ENCODE peak calls at places on chromosomes 12 and 14, in six cellular contexts. W, U, F, X, E and N are unnamed samples.

GRCh38 chr14:81303258-81303935 is 82.6 kb upstream of the GTF2A1 start:
- DNase-seq in W (no peak), U (no peak), F (no peak), X (no peak), E (no peak), N (no peak)

GRCh38 chr14:70804556-70805162 is 4.7 kb downstream of the MAP3K9 start:
- DNase-seq in W (no peak), U (peak), F (no peak), X (no peak), E (no peak), N (peak)

GRCh38 chr14:59344711-59345455 is 120.3 kb downstream of the GPR135 start:
- DNase-seq in W (no peak), U (no peak), F (no peak), X (no peak), E (no peak), N (no peak)

GRCh38 chr14:71399057-71399487 is 491.8 kb downstream of the PCNX1 start:
- DNase-seq in W (peak), U (no peak), F (no peak), X (no peak), E (no peak), N (no peak)

GRCh38 chr12:1972260-1972659 is 32.0 kb downstream of the DCP1B start:
- DNase-seq in W (no peak), U (peak), F (no peak), X (no peak), E (no peak), N (peak)

GRCh38 chr14:51652168-51653095 is 722 bp downstream of the FRMD6 start:
- DNase-seq in W (peak), U (no peak), F (no peak), X (no peak), E (peak), N (no peak)

GRCh38 chr14:77965919-77966435 is 166.1 kb downstream of the ADCK1 start:
- DNase-seq in W (peak), U (peak), F (peak), X (no peak), E (no peak), N (peak)

GRCh38 chr12:130014485-130014807 is 110.6 kb upstream of the TMEM132D start:
- DNase-seq in W (no peak), U (no peak), F (no peak), X (no peak), E (no peak), N (no peak)

GRCh38 chr12:98320026-98320425 is 195.4 kb upstream of the TMPO start:
- DNase-seq in W (no peak), U (no peak), F (no peak), X (no peak), E (no peak), N (no peak)

GRCh38 chr14:55780156-55780946 is 200.3 kb downstream of the KTN1 start:
- DNase-seq in W (no peak), U (peak), F (peak), X (no peak), E (peak), N (peak)

GRCh38 chr14:104600141-104600643 is 4.4 kb downstream of the TMEM179 start:
- DNase-seq in W (no peak), U (no peak), F (no peak), X (no peak), E (peak), N (no peak)

GRCh38 chr12:47903927-47904646 is 707 bp downstream of the VDR start:
- DNase-seq in W (no peak), U (peak), F (peak), X (peak), E (peak), N (peak)

GRCh38 chr12:98446060-98446459 is 69.3 kb upstream of the TMPO start:
- DNase-seq in W (no peak), U (no peak), F (no peak), X (no peak), E (no peak), N (no peak)

GRCh38 chr14:73143003-73143402 is 6.7 kb downstream of the PSEN1 start:
- DNase-seq in W (no peak), U (no peak), F (no peak), X (no peak), E (no peak), N (no peak)

GRCh38 chr14:81070511-81070910 is 115.1 kb downstream of the TSHR start:
- DNase-seq in W (no peak), U (no peak), F (no peak), X (no peak), E (no peak), N (no peak)

GRCh38 chr12:44584625-44585024 is 291.5 kb downstream of the NELL2 start:
- DNase-seq in W (no peak), U (no peak), F (no peak), X (no peak), E (no peak), N (no peak)

GRCh38 chr14:23494223-23494622 is 24.7 kb downstream of the NGDN start:
- DNase-seq in W (no peak), U (peak), F (peak), X (no peak), E (no peak), N (peak)

GRCh38 chr12:96177013-96177412 is 17.2 kb upstream of the ELK3 start:
- DNase-seq in W (no peak), U (peak), F (peak), X (no peak), E (no peak), N (peak)

GRCh38 chr12:106101798-106102197 is 37.0 kb downstream of the NUAK1 start:
- DNase-seq in W (no peak), U (peak), F (no peak), X (no peak), E (no peak), N (no peak)

GRCh38 chr14:100775351-100775830 is 48.7 kb downstream of the DLK1 start:
- DNase-seq in W (no peak), U (no peak), F (no peak), X (no peak), E (peak), N (no peak)

GRCh38 chr12:110813298-110813697 is 33.5 kb upstream of the CCDC63 start:
- DNase-seq in W (no peak), U (no peak), F (no peak), X (no peak), E (no peak), N (no peak)

GRCh38 chr12:6551063-6551461 is 4.8 kb downstream of the IFFO1 start:
- DNase-seq in W (no peak), U (no peak), F (no peak), X (no peak), E (peak), N (peak)

GRCh38 chr12:5567021-5567744 is 135.3 kb downstream of the NTF3 start:
- DNase-seq in W (no peak), U (no peak), F (no peak), X (no peak), E (no peak), N (peak)

GRCh38 chr14:23481362-23481970 is 12.0 kb downstream of the NGDN start:
- DNase-seq in W (no peak), U (peak), F (no peak), X (no peak), E (no peak), N (no peak)

GRCh38 chr12:131641315-131641714 is 69.6 kb upstream of the SFSWAP start:
- DNase-seq in W (no peak), U (no peak), F (no peak), X (no peak), E (peak), N (no peak)

GRCh38 chr14:38122241-38122640 is 85.5 kb upstream of the SSTR1 start:
- DNase-seq in W (no peak), U (no peak), F (no peak), X (no peak), E (no peak), N (no peak)

GRCh38 chr12:11827096-11827841 is 177.8 kb downstream of the ETV6 start:
- DNase-seq in W (no peak), U (no peak), F (no peak), X (no peak), E (no peak), N (no peak)

GRCh38 chr12:15721716-15722115 is 67.5 kb downstream of the EPS8 start:
- DNase-seq in W (no peak), U (peak), F (no peak), X (no peak), E (no peak), N (no peak)

GRCh38 chr12:68020699-68021098 is 31.5 kb downstream of the IFNG-AS1 start:
- DNase-seq in W (no peak), U (no peak), F (no peak), X (no peak), E (no peak), N (no peak)

GRCh38 chr12:26496170-26496569 is 300.8 kb downstream of the SSPN start:
- DNase-seq in W (no peak), U (peak), F (no peak), X (no peak), E (no peak), N (no peak)

GRCh38 chr12:32889073-32889760 is 7.4 kb downstream of the PKP2 start:
- DNase-seq in W (no peak), U (peak), F (no peak), X (no peak), E (no peak), N (no peak)

GRCh38 chr12:89949457-89950195 is 241.0 kb upstream of the ATP2B1 start:
- DNase-seq in W (peak), U (peak), F (peak), X (no peak), E (no peak), N (no peak)

GRCh38 chr14:80055912-80056801 is 155.1 kb downstream of the DIO2 start:
- DNase-seq in W (no peak), U (peak), F (peak), X (no peak), E (peak), N (peak)

GRCh38 chr12:109557200-109557599 is 16.1 kb downstream of the MMAB start:
- DNase-seq in W (no peak), U (no peak), F (no peak), X (no peak), E (no peak), N (no peak)